ENCODE peak calls at places on chromosomes 13 and 19, in ten cellular contexts. A, Y, W, L, T, S, B, V, I and K are unnamed samples.
A peak's percentile ranks its signal among the peaks of the same experiment; 100 is the strongest.

GRCh38 chr19:17943284-17944221 is 10.7 kb downstream of the CCDC124 start:
- DNase-seq in S (no peak), V (no peak), Y (no peak), A (no peak), B (no peak), W (no peak), T (no peak), L (no peak), I (no peak), K (no peak)

GRCh38 chr13:90732049-90732448 is 615.4 kb upstream of the MIR17HG start:
- DNase-seq in S (peak; percentile 0), Y (no peak), L (no peak), T (no peak), W (no peak), A (no peak), I (no peak), B (no peak), V (no peak), K (no peak)

GRCh38 chr19:42433503-42434260 is 6.5 kb upstream of the LIPE start:
- DNase-seq in A (peak; percentile 46), B (peak; percentile 71), L (no peak), V (no peak), W (no peak), S (peak; percentile 75), Y (peak; percentile 90), I (peak; percentile 40), T (peak; percentile 91), K (no peak)

GRCh38 chr13:95660981-95661581 is 15.9 kb upstream of the DNAJC3 start:
- DNase-seq in S (peak; percentile 52), L (no peak), A (no peak), T (peak; percentile 16), I (peak; percentile 46), B (peak; percentile 69), W (no peak), V (peak; percentile 39), Y (peak; percentile 68), K (no peak)

GRCh38 chr13:77305276-77305675 is 21.6 kb downstream of the MYCBP2 start:
- DNase-seq in S (no peak), T (no peak), B (peak; percentile 69), I (no peak), A (no peak), L (no peak), W (no peak), Y (no peak), V (no peak), K (no peak)

GRCh38 chr13:106329941-106330340 is 205.5 kb downstream of the EFNB2 start:
- DNase-seq in B (no peak), A (no peak), I (no peak), W (no peak), Y (no peak), L (no peak), V (no peak), T (no peak), S (no peak), K (no peak)

GRCh38 chr19:50349277-50350057 is 16.0 kb downstream of the NAPSA start:
- DNase-seq in T (no peak), S (no peak), A (no peak), B (no peak), L (no peak), Y (no peak), W (no peak), V (no peak), I (no peak), K (no peak)

GRCh38 chr19:19662866-19663291 is 597 bp downstream of the ATP13A1 start:
- DNase-seq in L (no peak), W (no peak), B (no peak), A (no peak), I (no peak), T (no peak), S (no peak), V (no peak), Y (peak; percentile 66), K (no peak)

GRCh38 chr19:57002765-57003164 is 117.0 kb upstream of the USP29 start:
- DNase-seq in T (no peak), B (no peak), I (no peak), L (no peak), V (no peak), Y (no peak), W (no peak), A (no peak), S (no peak), K (no peak)

GRCh38 chr13:111241006-111241755 is 79.3 kb upstream of the TEX29 start:
- DNase-seq in T (no peak), V (no peak), Y (no peak), B (no peak), A (no peak), S (no peak), W (no peak), I (no peak), L (no peak), K (no peak)

GRCh38 chr19:49361438-49362047 is 673 bp downstream of the TEAD2 start:
- DNase-seq in V (peak; percentile 79), S (no peak), L (peak; percentile 16), T (peak; percentile 90), I (peak; percentile 48), W (peak; percentile 65), A (peak; percentile 91), Y (peak; percentile 96), B (peak; percentile 88), K (peak; percentile 26)

GRCh38 chr13:72458701-72459100 is 268.7 kb downstream of the MZT1 start:
- DNase-seq in W (no peak), I (peak; percentile 30), V (no peak), L (no peak), S (no peak), Y (no peak), A (no peak), T (no peak), B (peak; percentile 6), K (no peak)

GRCh38 chr13:33271759-33272158 is 13.8 kb downstream of the STARD13 start:
- DNase-seq in W (no peak), Y (no peak), L (no peak), S (no peak), V (no peak), I (no peak), A (no peak), T (no peak), B (no peak), K (no peak)

GRCh38 chr13:98445340-98446233 is 131.3 kb downstream of the STK24 start:
- DNase-seq in A (peak; percentile 82), T (peak; percentile 64), L (no peak), W (peak; percentile 50), I (peak; percentile 34), V (peak; percentile 92), B (peak; percentile 51), Y (peak; percentile 84), S (peak; percentile 78), K (no peak)

GRCh38 chr19:3324405-3324856 is 42.0 kb upstream of the NFIC start:
- DNase-seq in A (no peak), B (peak; percentile 39), T (peak; percentile 28), I (peak; percentile 35), Y (peak; percentile 52), V (peak; percentile 74), L (no peak), W (no peak), S (peak; percentile 57), K (no peak)

DNA sequence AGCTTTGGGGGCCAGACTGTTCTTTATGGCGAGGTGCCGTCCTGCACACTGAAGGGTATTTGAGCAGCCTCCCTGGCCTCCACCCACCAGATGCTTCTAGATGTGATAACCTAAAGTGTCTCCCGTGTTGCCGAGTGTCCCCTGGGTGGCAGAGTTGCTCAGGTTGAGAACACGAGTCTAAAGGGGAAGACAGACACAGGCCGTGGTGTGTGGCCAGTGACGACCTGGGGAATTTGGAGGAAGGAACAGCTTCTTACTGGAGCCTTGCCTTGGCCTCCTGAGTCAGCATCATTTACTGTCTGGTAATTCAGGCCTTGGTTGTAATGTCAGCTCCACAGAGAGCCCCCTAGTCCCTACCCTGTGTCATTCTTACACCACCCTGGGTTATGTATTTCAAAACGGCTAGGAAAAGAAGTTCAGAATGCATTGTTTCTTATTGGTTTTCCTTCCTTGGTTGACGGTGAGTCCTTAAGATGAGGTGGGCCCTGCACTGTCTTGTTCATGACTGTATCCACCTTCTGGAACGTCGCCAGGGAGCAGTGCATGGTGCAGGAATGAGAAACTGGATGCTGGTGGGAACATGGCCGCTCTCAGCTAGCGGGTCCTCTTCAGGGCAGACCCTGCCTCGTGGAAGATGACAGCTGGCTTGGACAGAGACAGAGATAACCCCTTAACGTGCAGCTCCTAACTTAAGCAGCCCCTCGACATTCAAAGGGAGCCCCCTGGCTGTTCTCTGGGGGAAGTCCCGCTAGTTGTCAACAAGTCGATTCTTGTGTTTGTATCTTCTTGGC is 7.1 kb downstream of the SIN3B start:
- DNase-seq in W (peak; percentile 26), T (no peak), A (peak; percentile 35), I (peak; percentile 20), L (no peak), Y (peak; percentile 48), V (no peak), B (no peak), S (peak; percentile 73), K (no peak)
- TF ChIP-seq CTCF in W (no peak), T (no peak), A (peak; percentile 30), I (peak; percentile 44), L (no peak), Y (no peak), V (no peak), B (no peak), S (peak; percentile 32), K (no peak)

GRCh38 chr13:51469790-51470189 is 17.0 kb upstream of the INTS6 start:
- DNase-seq in I (no peak), B (no peak), S (no peak), V (no peak), T (no peak), Y (no peak), W (no peak), A (no peak), L (no peak), K (no peak)
- H3K4me3 ChIP-seq in I (no peak overlapping the region), B (no peak overlapping the region), S (no peak overlapping the region), V (no peak overlapping the region), T (no peak overlapping the region), Y (no peak overlapping the region), W (no peak overlapping the region), A (no peak overlapping the region), L (no peak overlapping the region), K (no peak overlapping the region)

GRCh38 chr13:102726430-102726829 is 31.6 kb upstream of the METTL21C start:
- DNase-seq in L (no peak), V (no peak), W (no peak), B (no peak), Y (no peak), T (no peak), I (no peak), S (peak; percentile 16), A (no peak), K (no peak)
- TF ChIP-seq CTCF in L (no peak), V (no peak), W (no peak), B (no peak), Y (peak; percentile 4), T (no peak), I (no peak), S (no peak), A (no peak), K (no peak)

DNA sequence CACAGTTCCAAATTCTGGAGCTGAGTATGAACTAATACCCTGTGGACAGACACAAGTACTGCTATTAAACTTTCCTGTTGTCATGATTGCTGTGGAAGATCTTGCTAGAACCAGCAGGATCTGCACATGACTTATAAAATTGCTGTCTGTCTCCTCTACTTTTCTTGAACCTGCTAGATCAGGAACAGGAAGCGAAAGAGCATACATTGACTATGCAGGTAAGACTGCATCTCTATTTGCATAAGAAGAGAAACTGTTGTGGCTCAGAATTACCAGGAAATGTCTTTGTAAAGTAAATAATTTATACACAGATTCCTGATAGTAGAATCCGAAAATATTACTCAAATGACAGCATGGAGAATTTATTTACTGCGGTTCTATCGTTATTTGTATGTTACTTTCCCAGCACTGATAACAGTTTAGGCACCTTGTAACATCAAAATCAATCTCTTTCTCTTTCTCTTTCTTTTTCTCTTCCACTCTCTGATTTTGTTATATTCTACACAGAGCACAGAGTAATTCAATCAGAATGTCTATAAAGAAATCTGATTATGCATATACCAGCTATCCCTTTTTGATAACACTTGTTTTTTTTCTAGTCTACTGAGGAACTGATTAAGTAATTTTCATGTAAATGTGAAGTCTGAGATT is 226.5 kb downstream of the MYO16 start:
- DNase-seq in S (peak; percentile 48), B (no peak), L (no peak), W (no peak), A (no peak), I (no peak), V (no peak), Y (no peak), T (no peak), K (no peak)
- H3K4me3 ChIP-seq in S (peak overlapping the region; percentile 37), B (no peak overlapping the region), L (no peak overlapping the region), W (no peak overlapping the region), A (no peak overlapping the region), I (no peak overlapping the region), V (no peak overlapping the region), Y (no peak overlapping the region), T (no peak overlapping the region), K (no peak overlapping the region)